ENCODE peak calls at places on chromosomes 7 and 10, in ten cellular contexts. Y is cardiac muscle cell, L is A549, R is psoas muscle, C is IMR-90, V is right lobe of liver, P is SK-N-SH, Q is GM23338, E is tibial nerve, F is left lung. D is an unnamed sample.

GRCh38 chr10:67779455-67780205 is 58.4 kb downstream of the DNAJC12 start:
- DNase-seq in R (no peak), C (peak), V (no peak), L (peak), F (no peak), E (peak), Q (peak), Y (peak), P (peak), D (peak)

GRCh38 chr7:137325927-137326326 is 17.6 kb downstream of the PTN start:
- DNase-seq in F (no peak), Q (no peak), L (no peak), Y (no peak), V (no peak), E (no peak), C (no peak), R (no peak), P (no peak), D (no peak)

GRCh38 chr10:76382381-76382851 is 951.0 kb downstream of the LRMDA start:
- DNase-seq in L (no peak), V (no peak), P (no peak), C (peak), Y (peak), F (no peak), R (peak), E (no peak), Q (no peak), D (no peak)

GRCh38 chr7:75531359-75531821 is 39.3 kb downstream of the SPDYE5 start:
- DNase-seq in F (no peak), Q (peak), Y (no peak), L (peak), E (no peak), C (peak), P (no peak), R (peak), V (no peak), D (no peak)

GRCh38 chr7:135980665-135981180 is 3.6 kb upstream of the MTPN start:
- DNase-seq in R (no peak), Q (no peak), V (no peak), P (no peak), L (no peak), Y (peak), E (no peak), F (no peak), C (peak), D (peak)

GRCh38 chr10:83545901-83546391 is 593.4 kb upstream of the GHITM start:
- DNase-seq in F (no peak), E (no peak), Q (no peak), C (no peak), Y (peak), V (no peak), L (no peak), P (peak), R (no peak), D (no peak)

GRCh38 chr10:69901623-69902505 is 100.2 kb downstream of the COL13A1 start:
- DNase-seq in P (peak), Q (peak), Y (peak), F (no peak), L (peak), E (no peak), V (peak), C (peak), R (peak), D (no peak)

GRCh38 chr7:92464515-92464914 is 13.2 kb downstream of the ERVW-1 start:
- DNase-seq in E (no peak), Q (no peak), L (no peak), V (no peak), F (no peak), R (no peak), Y (no peak), P (no peak), C (no peak), D (no peak)

GRCh38 chr7:76357379-76358052 is 1.3 kb downstream of the YWHAG start:
- DNase-seq in E (no peak), C (no peak), L (no peak), Q (no peak), Y (no peak), V (no peak), F (no peak), P (no peak), R (no peak), D (no peak)

GRCh38 chr10:123139521-123140163 is 3.9 kb downstream of the HMX3 start:
- DNase-seq in C (peak), L (peak), Y (peak), R (no peak), E (no peak), V (peak), F (no peak), P (no peak), Q (peak), D (no peak)

GRCh38 chr7:109101332-109101731 is 531.7 kb downstream of the DNAJB9 start:
- DNase-seq in F (no peak), L (no peak), Y (no peak), Q (peak), E (no peak), R (no peak), C (no peak), V (no peak), P (no peak), D (no peak)

GRCh38 chr7:108055541-108056135 is 52.7 kb upstream of the LAMB1 start:
- DNase-seq in R (no peak), F (no peak), C (no peak), P (peak), Q (no peak), V (no peak), L (no peak), E (no peak), Y (no peak), D (no peak)

GRCh38 chr10:131764929-131765328 is 135.9 kb upstream of the PPP2R2D start:
- DNase-seq in C (no peak), F (no peak), V (no peak), E (no peak), R (no peak), P (no peak), Y (no peak), L (no peak), Q (no peak), D (no peak)

GRCh38 chr10:129522041-129522585 is 55.1 kb downstream of the MGMT start:
- DNase-seq in Q (peak), E (no peak), C (no peak), R (no peak), Y (no peak), V (no peak), P (no peak), F (no peak), L (no peak), D (no peak)

GRCh38 chr10:55374060-55374459 is 573.0 kb upstream of the PCDH15 start:
- DNase-seq in Y (no peak), C (no peak), F (no peak), L (no peak), E (no peak), R (peak), P (no peak), V (no peak), Q (no peak), D (no peak)

GRCh38 chr10:13823046-13823711 is 236.4 kb downstream of the PRPF18 start:
- DNase-seq in L (no peak), E (no peak), V (no peak), F (no peak), P (no peak), C (no peak), Q (peak), R (no peak), Y (no peak), D (no peak)

GRCh38 chr10:77865585-77866324 is 60.8 kb downstream of the DLG5 start:
- DNase-seq in F (no peak), C (no peak), V (no peak), L (no peak), Y (no peak), E (no peak), P (no peak), R (no peak), Q (peak), D (no peak)

GRCh38 chr10:34124522-34125035 is 690.5 kb downstream of the PARD3 start:
- DNase-seq in E (no peak), Q (no peak), P (no peak), R (no peak), C (peak), Y (peak), L (peak), V (peak), F (no peak), D (no peak)

GRCh38 chr7:1193593-1194424 is 33.8 kb upstream of the ZFAND2A start:
- DNase-seq in R (no peak), Q (peak), F (no peak), Y (peak), L (peak), C (peak), P (peak), E (no peak), V (peak), D (peak)

GRCh38 chr10:126840736-126841135 is 64.5 kb upstream of the DOCK1 start:
- DNase-seq in R (no peak), Q (no peak), P (no peak), L (no peak), C (no peak), Y (no peak), E (no peak), V (no peak), F (no peak), D (no peak)

GRCh38 chr7:117582219-117582704 is 102.4 kb downstream of the CFTR start:
- DNase-seq in R (peak), F (peak), Y (peak), C (peak), V (peak), E (peak), Q (peak), L (peak), P (no peak), D (no peak)

GRCh38 chr10:102704915-102705314 is 9.3 kb downstream of the ARL3 start:
- DNase-seq in V (no peak), R (no peak), Y (peak), F (no peak), P (no peak), Q (no peak), E (no peak), L (no peak), C (peak), D (no peak)

GRCh38 chr10:128219295-128219694 is 93.1 kb upstream of the MKI67 start:
- DNase-seq in F (no peak), C (no peak), Q (no peak), R (no peak), E (no peak), V (no peak), P (no peak), Y (no peak), L (no peak), D (no peak)

GRCh38 chr7:140678081-140678815 is 5.5 kb downstream of the ADCK2 start:
- DNase-seq in C (no peak), E (no peak), F (no peak), R (no peak), Y (no peak), V (no peak), L (no peak), P (no peak), Q (no peak), D (no peak)

GRCh38 chr10:29869593-29869992 is 189.8 kb downstream of the JCAD start:
- DNase-seq in V (no peak), C (no peak), Q (no peak), P (no peak), R (no peak), E (no peak), Y (no peak), F (no peak), L (no peak), D (no peak)

GRCh38 chr10:74778436-74779094 is 47.8 kb upstream of the KAT6B start:
- DNase-seq in P (no peak), V (no peak), Q (peak), Y (no peak), C (no peak), R (no peak), L (no peak), F (no peak), E (no peak), D (no peak)

GRCh38 chr10:62268399-62269076 is at the start of gene RTKN2:
- DNase-seq in V (peak), Y (peak), R (peak), L (peak), Q (peak), F (peak), E (no peak), P (peak), C (peak), D (peak)

GRCh38 chr7:157278791-157279678 is 57.8 kb upstream of the DNAJB6 start:
- DNase-seq in C (no peak), Q (peak), P (peak), R (peak), E (no peak), L (no peak), Y (peak), V (peak), F (peak), D (no peak)

GRCh38 chr10:13105184-13105583 is 5.2 kb downstream of the OPTN start:
- DNase-seq in E (no peak), R (no peak), V (no peak), P (no peak), Y (no peak), F (no peak), C (peak), Q (no peak), L (no peak), D (no peak)

GRCh38 chr10:98328640-98329039 is 60.6 kb upstream of the LOXL4 start:
- DNase-seq in F (no peak), V (no peak), Y (no peak), L (no peak), R (no peak), Q (no peak), E (no peak), P (no peak), C (no peak), D (no peak)

GRCh38 chr10:74539317-74539716 is 287.1 kb upstream of the KAT6B start:
- DNase-seq in C (no peak), V (no peak), E (no peak), P (no peak), R (no peak), Q (no peak), Y (no peak), L (no peak), F (no peak), D (no peak)

GRCh38 chr10:118573512-118573911 is 21.9 kb downstream of the PRLHR start:
- DNase-seq in R (no peak), V (no peak), C (no peak), Y (no peak), P (no peak), E (no peak), L (no peak), Q (no peak), F (no peak), D (no peak)

GRCh38 chr10:86773486-86773885 is 17.1 kb downstream of the BMPR1A start:
- DNase-seq in F (no peak), Y (no peak), L (no peak), Q (no peak), P (no peak), R (no peak), V (no peak), C (peak), E (no peak), D (no peak)

DNA sequence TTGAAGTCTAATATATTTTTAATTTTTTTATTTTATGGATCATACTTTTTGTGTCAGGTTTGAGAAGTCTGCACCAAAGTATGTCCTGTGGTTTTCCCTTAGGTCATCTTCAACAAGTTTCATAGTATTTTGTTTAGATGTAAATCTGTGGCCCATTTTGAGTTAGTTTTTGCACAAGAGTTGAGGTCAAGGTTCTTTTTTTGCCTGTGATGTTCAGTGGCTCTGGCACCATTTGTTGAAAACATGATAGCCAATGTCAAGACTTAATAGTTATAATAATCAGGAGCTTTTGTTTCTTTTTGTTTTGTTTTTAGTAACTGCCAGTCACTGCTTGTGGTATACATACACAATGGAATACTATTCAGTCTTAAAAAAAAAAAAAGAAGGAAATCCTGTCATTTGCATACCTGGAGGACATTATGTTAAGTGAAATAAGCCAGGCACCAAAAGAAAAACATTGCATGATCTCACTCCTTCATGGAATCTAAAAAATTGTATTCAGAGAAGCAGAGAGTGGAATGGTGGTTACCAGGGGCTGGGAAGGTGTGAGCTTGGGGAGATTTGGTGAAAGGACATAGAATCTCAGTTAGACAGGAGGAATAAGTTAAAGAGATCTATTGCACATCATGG is 61.3 kb downstream of the EGFR start:
- DNase-seq in R (no peak), P (no peak), L (no peak), C (no peak), E (no peak), Q (no peak), F (no peak), Y (no peak), V (no peak), D (no peak)
- H3K27ac ChIP-seq in R (no peak), P (peak), L (peak), C (no peak), E (no peak), Q (no peak), F (no peak), Y (no peak), V (peak), D (no peak)

GRCh38 chr7:17546206-17546998 is 247.9 kb downstream of the AHR start:
- DNase-seq in Y (peak), C (peak), V (no peak), E (no peak), F (no peak), R (no peak), L (no peak), P (no peak), Q (no peak), D (no peak)
- H3K4me3 ChIP-seq in Y (no peak), C (no peak), V (no peak), E (no peak), F (no peak), R (no peak), L (no peak), P (no peak), Q (no peak), D (no peak)

GRCh38 chr10:43377393-43377883 is 6.0 kb downstream of the FXYD4 start:
- DNase-seq in V (peak), Q (peak), C (no peak), R (no peak), L (no peak), E (no peak), Y (no peak), P (peak), F (no peak), D (no peak)
- TF ChIP-seq CTCF in V (no peak), Q (peak), C (no peak), R (no peak), L (no peak), E (no peak), Y (peak), P (no peak), F (no peak), D (no peak)

GRCh38 chr7:55124989-55125875 is 106.4 kb downstream of the EGFR start:
- DNase-seq in F (no peak), Q (peak), L (no peak), C (no peak), R (peak), V (no peak), E (no peak), Y (no peak), P (peak), D (no peak)
- H3K27ac ChIP-seq in F (no peak), Q (no peak), L (peak), C (peak), R (peak), V (no peak), E (no peak), Y (no peak), P (peak), D (no peak)

GRCh38 chr7:2640858-2641257 is 9.1 kb downstream of the TTYH3 start:
- DNase-seq in F (no peak), Y (no peak), E (no peak), C (no peak), L (no peak), Q (no peak), V (no peak), P (no peak), R (no peak), D (no peak)

GRCh38 chr7:2639994-2640830 is 8.4 kb downstream of the TTYH3 start:
- DNase-seq in Y (no peak), L (no peak), C (no peak), V (no peak), R (no peak), P (peak), Q (no peak), F (no peak), E (no peak), D (no peak)

GRCh38 chr7:2639151-2639993 is 7.6 kb downstream of the TTYH3 start:
- DNase-seq in L (no peak), Q (no peak), C (no peak), Y (no peak), P (no peak), E (no peak), F (no peak), R (no peak), V (no peak), D (no peak)

GRCh38 chr7:2643386-2644229 is 11.8 kb downstream of the TTYH3 start:
- DNase-seq in Q (peak), L (no peak), Y (no peak), R (no peak), P (peak), V (no peak), F (no peak), E (no peak), C (no peak), D (no peak)

GRCh38 chr7:2641406-2642393 is 9.9 kb downstream of the TTYH3 start:
- DNase-seq in F (peak), R (peak), Q (peak), Y (peak), E (peak), V (peak), C (peak), P (peak), L (no peak), D (no peak)
- H3K4me3 ChIP-seq in F (no peak), R (peak), Q (peak), Y (no peak), E (no peak), V (peak), C (no peak), P (no peak), L (no peak), D (no peak)

GRCh38 chr10:19620867-19621266 is 195.4 kb upstream of the PLXDC2 start:
- DNase-seq in F (no peak), R (no peak), Y (peak), V (no peak), L (no peak), Q (no peak), P (no peak), E (no peak), C (peak), D (no peak)
- TF ChIP-seq CTCF in F (no peak), R (no peak), Y (peak), V (peak), L (no peak), Q (no peak), P (peak), E (no peak), C (peak), D (no peak)

DNA sequence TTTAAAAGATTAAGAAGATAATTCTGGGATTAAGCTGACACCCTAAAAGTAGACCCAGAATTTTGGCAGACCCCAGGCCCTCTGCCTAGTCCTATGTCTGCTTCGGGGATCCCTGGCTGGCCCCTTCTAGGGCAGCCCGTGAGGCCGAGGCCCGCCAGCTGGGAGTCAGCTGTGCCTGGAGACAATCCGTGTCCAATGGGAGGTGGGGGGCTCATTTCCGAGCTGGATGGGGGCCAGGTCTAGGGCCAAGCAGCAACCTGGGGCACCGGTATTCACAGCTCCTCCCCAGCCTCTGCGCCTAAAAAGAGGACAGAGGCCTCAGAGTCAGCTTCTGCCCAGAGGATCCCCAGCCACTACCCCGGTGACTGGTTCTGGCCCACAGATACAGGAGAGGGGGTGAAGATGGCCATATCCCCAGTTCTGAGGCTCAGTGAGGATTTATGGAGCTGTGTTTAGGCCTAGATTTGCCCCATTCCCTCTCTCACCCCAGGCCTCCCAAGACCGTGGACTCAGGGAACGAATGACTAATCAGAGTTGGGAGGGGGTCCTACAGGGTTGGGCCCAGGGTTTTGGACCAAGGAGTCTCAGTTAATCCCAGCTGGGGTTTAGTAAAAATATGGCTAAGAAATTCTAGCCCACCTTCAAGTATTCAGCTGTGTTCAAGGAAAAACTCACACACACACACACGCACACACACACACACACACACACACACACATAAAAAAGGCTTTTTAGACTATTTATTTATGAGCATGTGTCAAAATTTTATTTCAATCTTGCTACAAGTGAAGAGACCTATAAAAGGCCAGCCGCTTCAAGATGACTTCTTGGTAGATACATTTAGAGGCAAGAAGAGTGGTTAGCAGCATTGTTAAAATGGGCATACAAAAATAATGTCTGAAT is 37.4 kb upstream of the LBX1 start:
- DNase-seq in Y (no peak), Q (no peak), P (no peak), C (no peak), R (no peak), E (no peak), F (no peak), V (no peak), L (no peak), D (no peak)
- H3K27ac ChIP-seq in Y (no peak), Q (no peak), P (no peak), C (no peak), R (no peak), E (no peak), F (no peak), V (no peak), L (no peak), D (no peak)

GRCh38 chr7:80139179-80139578 is 4.5 kb downstream of the GNAI1 start:
- DNase-seq in V (no peak), F (no peak), E (no peak), Q (no peak), C (no peak), P (no peak), R (no peak), Y (no peak), L (no peak), D (no peak)
- H3K4me3 ChIP-seq in V (no peak), F (no peak), E (no peak), Q (peak), C (no peak), P (peak), R (no peak), Y (no peak), L (no peak), D (no peak)

GRCh38 chr10:43255644-43256431 is 11.0 kb downstream of the RASGEF1A start:
- DNase-seq in R (no peak), L (peak), Q (peak), P (peak), E (no peak), V (no peak), Y (peak), C (no peak), F (peak), D (peak)
- TF ChIP-seq CTCF in R (no peak), L (peak), Q (peak), P (peak), E (peak), V (peak), Y (peak), C (peak), F (peak), D (peak)